ENCODE peak calls at places on chromosome 14, in eight cellular contexts. F is HCT116, B is endothelial cell of umbilical vein, Y is HepG2, R is A549, J is SK-N-SH, L is K562, K is H1. U is an unnamed sample.

GRCh38 chr14:87113286-87113685 is 879.7 kb downstream of the GALC start:
- DNase-seq in F (no peak), B (no peak), Y (no peak), R (no peak), J (no peak), L (no peak), K (no peak), U (no peak)

GRCh38 chr14:64757601-64758000 is 53.4 kb downstream of the PLEKHG3 start:
- DNase-seq in F (no peak), B (no peak), Y (no peak), R (no peak), J (no peak), L (no peak), K (no peak), U (no peak)

GRCh38 chr14:97179573-97179972 is 382.4 kb downstream of the VRK1 start:
- DNase-seq in F (no peak), B (no peak), Y (no peak), R (no peak), J (no peak), L (no peak), K (no peak), U (peak)

GRCh38 chr14:73788871-73789590 is 62.6 kb upstream of the PTGR2 start:
- DNase-seq in F (no peak), B (peak), Y (no peak), R (no peak), J (no peak), L (no peak), K (no peak), U (no peak)

GRCh38 chr14:100303179-100303578 is 3.1 kb downstream of the SLC25A29 start:
- DNase-seq in F (no peak), B (no peak), Y (no peak), R (peak), J (peak), L (peak), K (no peak), U (peak)

GRCh38 chr14:31025335-31026075 is at the start of gene AP4S1:
- DNase-seq in F (no peak), B (peak), Y (peak), R (peak), J (peak), L (peak), K (no peak), U (peak)

GRCh38 chr14:32311294-32312009 is 17.6 kb upstream of the AKAP6 start:
- DNase-seq in F (no peak), B (no peak), Y (peak), R (no peak), J (no peak), L (no peak), K (no peak), U (no peak)

GRCh38 chr14:74720526-74720925 is 7.6 kb downstream of the FCF1 start:
- DNase-seq in F (no peak), B (no peak), Y (no peak), R (no peak), J (no peak), L (no peak), K (no peak), U (no peak)

GRCh38 chr14:21041676-21042433 is at the start of gene RNASE7:
- DNase-seq in F (no peak), B (no peak), Y (no peak), R (no peak), J (no peak), L (no peak), K (no peak), U (no peak)

GRCh38 chr14:50260511-50260910 is 29.1 kb upstream of the SOS2 start:
- DNase-seq in F (peak), B (peak), Y (peak), R (no peak), J (peak), L (no peak), K (no peak), U (peak)

GRCh38 chr14:89833120-89833521 is 121.4 kb downstream of the EFCAB11 start:
- DNase-seq in F (no peak), B (peak), Y (no peak), R (no peak), J (no peak), L (no peak), K (no peak), U (no peak)

GRCh38 chr14:57749267-57749666 is 116.6 kb downstream of the SLC35F4 start:
- DNase-seq in F (no peak), B (no peak), Y (no peak), R (no peak), J (no peak), L (no peak), K (no peak), U (no peak)

GRCh38 chr14:73754911-73755360 is 40.8 kb upstream of the PNMA1 start:
- DNase-seq in F (no peak), B (peak), Y (no peak), R (no peak), J (peak), L (no peak), K (no peak), U (no peak)

GRCh38 chr14:91996951-91997371 is 42.9 kb downstream of the TRIP11 start:
- DNase-seq in F (peak), B (peak), Y (peak), R (peak), J (peak), L (peak), K (no peak), U (peak)

GRCh38 chr14:86575141-86575540 is 1045.2 kb downstream of the FLRT2 start:
- DNase-seq in F (no peak), B (no peak), Y (no peak), R (no peak), J (peak), L (no peak), K (no peak), U (no peak)

GRCh38 chr14:22221508-22221907 is 367.5 kb downstream of the DAD1 start:
- DNase-seq in F (peak), B (peak), Y (peak), R (peak), J (peak), L (peak), K (no peak), U (peak)

DNA sequence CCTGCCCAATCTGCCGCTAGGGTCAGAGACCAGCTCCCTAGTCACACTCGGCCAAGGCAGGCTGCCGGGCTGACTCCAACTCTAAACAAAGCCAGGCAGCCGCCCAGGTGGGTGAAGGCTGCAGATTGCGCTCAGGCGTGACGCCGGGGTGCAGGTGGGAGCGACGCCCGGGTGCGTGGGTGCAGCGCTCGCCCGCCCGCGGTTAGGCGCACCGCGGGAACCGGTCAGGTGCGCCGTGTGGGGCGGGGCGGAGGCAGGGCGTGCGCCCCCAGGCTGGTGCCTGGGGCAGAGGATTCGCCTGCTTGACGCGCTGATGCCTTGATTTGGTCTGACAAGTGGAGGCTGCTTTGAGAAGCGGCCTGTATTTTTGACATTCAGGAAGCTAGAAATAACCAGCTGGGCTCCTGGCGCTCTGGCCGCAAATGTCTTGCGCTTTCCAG is 126.7 kb upstream of the HIF1A start:
- DNase-seq in F (no peak), B (no peak), Y (no peak), R (no peak), J (no peak), L (no peak), K (no peak), U (peak)
- H3K4me3 ChIP-seq in F (peak), B (no peak), Y (no peak), R (no peak), J (no peak), L (no peak), K (peak), U (peak)

GRCh38 chr14:51921026-51921425 is 60.6 kb downstream of the GNG2 start:
- DNase-seq in F (no peak), B (no peak), Y (no peak), R (no peak), J (no peak), L (no peak), K (no peak), U (no peak)
- TF ChIP-seq MAX in F (no peak), B (no peak), Y (no peak), R (no peak), J (no peak), L (no peak), K (no peak), U (no peak)

GRCh38 chr14:68981124-68981523 is 2.0 kb upstream of the ACTN1 start:
- DNase-seq in F (no peak), B (no peak), Y (no peak), R (no peak), J (no peak), L (no peak), K (no peak), U (no peak)
- TF ChIP-seq CTCF in F (no peak), B (no peak), Y (peak), R (no peak), J (no peak), L (no peak), K (no peak), U (no peak)

DNA sequence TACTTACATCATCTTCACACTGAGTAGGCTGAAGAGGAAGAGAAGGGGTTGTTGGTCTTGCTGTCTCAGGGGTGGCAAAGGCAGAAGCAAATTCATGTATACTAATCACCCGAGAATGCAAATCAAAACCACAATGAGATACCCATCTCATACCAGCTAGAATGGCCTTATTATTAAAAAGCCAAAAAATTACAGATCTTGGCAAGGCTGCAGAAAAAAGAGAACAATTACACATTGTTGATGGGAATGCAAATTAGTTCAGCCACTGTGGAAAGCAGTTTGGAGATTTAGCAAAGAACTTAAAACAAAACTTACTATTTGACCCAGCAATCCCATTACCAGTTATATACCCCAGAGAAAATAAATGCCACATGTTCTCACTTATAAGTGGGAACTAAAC is 154.9 kb downstream of the SEC23A start:
- DNase-seq in F (no peak), B (no peak), Y (no peak), R (no peak), J (no peak), L (no peak), K (no peak), U (no peak)
- H3K4me3 ChIP-seq in F (no peak), B (no peak), Y (no peak), R (no peak), J (no peak), L (no peak), K (no peak), U (no peak)

GRCh38 chr14:69048456-69048855 is 69.4 kb upstream of the ACTN1 start:
- DNase-seq in F (no peak), B (peak), Y (no peak), R (no peak), J (no peak), L (no peak), K (no peak), U (no peak)
- TF ChIP-seq MAX in F (no peak), B (no peak), Y (no peak), R (no peak), J (no peak), L (no peak), K (no peak), U (no peak)

GRCh38 chr14:61491224-61491623 is 169.8 kb downstream of the PRKCH start:
- DNase-seq in F (no peak), B (peak), Y (peak), R (no peak), J (no peak), L (no peak), K (no peak), U (no peak)

GRCh38 chr14:61493996-61494395 is 172.6 kb downstream of the PRKCH start:
- DNase-seq in F (no peak), B (no peak), Y (no peak), R (no peak), J (no peak), L (no peak), K (no peak), U (no peak)

GRCh38 chr14:61491876-61492440 is 170.6 kb downstream of the PRKCH start:
- DNase-seq in F (no peak), B (peak), Y (no peak), R (no peak), J (no peak), L (no peak), K (no peak), U (no peak)

GRCh38 chr14:61493239-61493638 is 171.9 kb downstream of the PRKCH start:
- DNase-seq in F (no peak), B (peak), Y (no peak), R (no peak), J (no peak), L (no peak), K (no peak), U (no peak)

GRCh38 chr14:61492474-61492873 is 171.1 kb downstream of the PRKCH start:
- DNase-seq in F (no peak), B (peak), Y (no peak), R (no peak), J (no peak), L (no peak), K (no peak), U (no peak)
- TF ChIP-seq CTCF in F (no peak), B (no peak), Y (no peak), R (no peak), J (no peak), L (peak), K (no peak), U (no peak)

GRCh38 chr14:55294603-55295002 is 23.4 kb downstream of the FBXO34 start:
- DNase-seq in F (no peak), B (no peak), Y (no peak), R (no peak), J (no peak), L (no peak), K (no peak), U (no peak)

GRCh38 chr14:55302367-55302766 is 31.1 kb downstream of the FBXO34 start:
- DNase-seq in F (no peak), B (no peak), Y (no peak), R (no peak), J (no peak), L (no peak), K (no peak), U (no peak)

GRCh38 chr14:55298423-55298822 is 27.2 kb downstream of the FBXO34 start:
- DNase-seq in F (no peak), B (no peak), Y (no peak), R (no peak), J (no peak), L (no peak), K (no peak), U (no peak)

GRCh38 chr14:55301722-55302121 is 30.5 kb downstream of the FBXO34 start:
- DNase-seq in F (no peak), B (peak), Y (peak), R (no peak), J (peak), L (no peak), K (no peak), U (peak)

GRCh38 chr14:55297611-55298323 is 26.5 kb downstream of the FBXO34 start:
- DNase-seq in F (no peak), B (peak), Y (peak), R (no peak), J (no peak), L (no peak), K (no peak), U (no peak)
- H3K4me3 ChIP-seq in F (no peak), B (no peak), Y (no peak), R (no peak), J (no peak), L (no peak), K (no peak), U (no peak)

GRCh38 chr14:66237701-66238100 is 248.5 kb upstream of the CCDC196 start:
- DNase-seq in F (no peak), B (no peak), Y (no peak), R (no peak), J (no peak), L (no peak), K (no peak), U (no peak)

GRCh38 chr14:66228267-66228970 is 257.8 kb upstream of the CCDC196 start:
- DNase-seq in F (peak), B (no peak), Y (no peak), R (no peak), J (no peak), L (no peak), K (no peak), U (peak)

GRCh38 chr14:66231823-66232222 is 254.3 kb upstream of the CCDC196 start:
- DNase-seq in F (no peak), B (no peak), Y (no peak), R (no peak), J (peak), L (no peak), K (no peak), U (no peak)

GRCh38 chr14:66234411-66234810 is 251.8 kb upstream of the CCDC196 start:
- DNase-seq in F (no peak), B (no peak), Y (no peak), R (no peak), J (peak), L (no peak), K (no peak), U (no peak)

DNA sequence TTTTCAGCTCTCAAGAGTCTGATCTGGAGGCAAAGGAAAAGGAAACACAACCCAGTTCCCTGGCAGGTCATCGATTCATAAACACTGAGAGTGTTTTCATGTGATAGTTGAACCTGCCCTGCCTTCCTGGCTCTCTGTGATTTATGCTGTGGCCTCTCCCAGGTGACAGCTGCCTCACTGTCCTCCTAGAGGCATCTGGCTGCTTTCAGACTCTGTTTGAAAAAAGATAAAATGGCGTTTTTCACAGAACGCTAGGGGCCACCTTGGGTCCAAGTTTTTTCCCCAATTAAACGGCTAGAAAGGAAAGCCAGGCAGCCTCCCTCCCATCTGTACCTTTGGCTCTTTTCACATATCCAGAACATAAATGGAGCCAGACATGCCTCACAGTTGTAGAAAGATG is 252.6 kb upstream of the CCDC196 start:
- DNase-seq in F (no peak), B (no peak), Y (no peak), R (no peak), J (peak), L (no peak), K (no peak), U (no peak)
- TF ChIP-seq MAX in F (no peak), B (no peak), Y (no peak), R (no peak), J (no peak), L (no peak), K (no peak), U (no peak)

U was measured in NB4.